ENCODE peak calls at places on chromosomes 6 and 20, in four cellular contexts. Z is ovary, C is mammary epithelial cell, D is pancreas. G is an unnamed sample.

GRCh38 chr6:162907876-162908481 is 180.2 kb downstream of the PACRG start:
- DNase-seq in Z (no peak), C (peak), D (no peak), G (no peak)

GRCh38 chr20:24773751-24774201 is 175.3 kb upstream of the CST7 start:
- DNase-seq in Z (peak), C (peak), D (no peak), G (no peak)

GRCh38 chr6:17096076-17096475 is 5.8 kb upstream of the STMND1 start:
- DNase-seq in Z (no peak), C (no peak), D (peak), G (no peak)

GRCh38 chr6:121235386-121235785 is 98.9 kb downstream of the TBC1D32 start:
- DNase-seq in Z (no peak), C (no peak), D (no peak), G (no peak)

GRCh38 chr20:37681384-37681977 is 12.3 kb upstream of the CTNNBL1 start:
- DNase-seq in Z (no peak), C (no peak), D (no peak), G (no peak)

GRCh38 chr20:14853079-14853478 is 515.7 kb upstream of the FLRT3 start:
- DNase-seq in Z (no peak), C (no peak), D (no peak), G (no peak)

GRCh38 chr20:25233016-25233772 is 14.7 kb upstream of the PYGB start:
- DNase-seq in Z (no peak), C (peak), D (peak), G (peak)

GRCh38 chr6:21451546-21452013 is 142.0 kb upstream of the SOX4 start:
- DNase-seq in Z (no peak), C (no peak), D (no peak), G (no peak)

GRCh38 chr6:166942393-166943168 is 13.8 kb downstream of the RNASET2 start:
- DNase-seq in Z (no peak), C (no peak), D (no peak), G (no peak)

GRCh38 chr20:8749101-8749500 is 319.8 kb upstream of the PLCB4 start:
- DNase-seq in Z (no peak), C (no peak), D (no peak), G (no peak)

GRCh38 chr20:25540273-25540672 is 45.1 kb downstream of the NINL start:
- DNase-seq in Z (no peak), C (peak), D (no peak), G (no peak)

DNA sequence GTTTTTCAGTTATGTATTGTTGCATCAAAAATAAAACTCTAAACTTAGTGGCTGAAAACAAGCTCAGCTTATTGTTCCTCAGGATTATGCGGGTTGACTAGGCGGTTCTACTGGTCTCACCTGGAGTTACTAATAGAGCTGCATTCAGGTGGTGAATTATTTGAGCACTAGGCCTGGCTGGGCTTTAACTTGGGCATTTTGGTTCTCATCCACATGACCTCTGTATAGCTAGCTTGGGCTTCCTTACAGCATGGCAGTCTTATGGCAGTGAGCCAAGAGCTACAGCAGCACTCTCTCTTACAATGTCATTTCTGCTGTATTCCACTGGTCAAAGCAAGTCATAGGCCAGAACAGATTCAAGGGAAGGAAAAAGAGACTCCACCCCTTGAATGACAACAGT is 1.6 kb downstream of the PGBD1 start:
- DNase-seq in Z (no peak), C (no peak), D (no peak), G (no peak)
- H3K27ac ChIP-seq in Z (no peak), C (no peak), D (no peak), G (no peak)

DNA sequence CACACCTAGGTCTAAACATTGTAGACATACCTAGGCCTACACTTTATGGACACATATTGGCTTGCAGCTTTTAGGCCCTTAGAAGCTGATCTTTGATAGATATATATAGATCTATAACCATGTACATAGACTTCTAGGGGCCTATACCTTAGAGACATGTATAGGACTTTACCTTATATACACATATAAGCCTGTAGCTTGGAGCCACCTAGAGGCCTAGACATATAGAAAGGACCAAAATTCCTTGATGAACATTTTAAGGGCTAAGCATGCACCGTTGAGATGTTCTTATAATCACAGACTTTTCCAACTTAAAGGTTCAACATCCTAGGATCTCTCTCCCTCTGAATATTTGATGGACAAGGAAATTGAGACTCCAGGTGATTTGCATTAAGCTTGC is 371.7 kb upstream of the SASH1 start:
- DNase-seq in Z (no peak), C (peak), D (no peak), G (no peak)
- TF ChIP-seq CTCF in Z (no peak), C (peak), D (no peak), G (no peak)

GRCh38 chr20:49481116-49481515 is 1.4 kb downstream of the KCNB1 start:
- DNase-seq in Z (no peak), C (no peak), D (no peak), G (no peak)

GRCh38 chr20:49482173-49482572 is 295 bp downstream of the KCNB1 start:
- DNase-seq in Z (no peak), C (no peak), D (no peak), G (no peak)

GRCh38 chr20:49483706-49484101 is 1.2 kb upstream of the KCNB1 start:
- DNase-seq in Z (no peak), C (no peak), D (no peak), G (no peak)

GRCh38 chr20:49483018-49483705 is 694 bp upstream of the KCNB1 start:
- DNase-seq in Z (no peak), C (no peak), D (no peak), G (no peak)

DNA sequence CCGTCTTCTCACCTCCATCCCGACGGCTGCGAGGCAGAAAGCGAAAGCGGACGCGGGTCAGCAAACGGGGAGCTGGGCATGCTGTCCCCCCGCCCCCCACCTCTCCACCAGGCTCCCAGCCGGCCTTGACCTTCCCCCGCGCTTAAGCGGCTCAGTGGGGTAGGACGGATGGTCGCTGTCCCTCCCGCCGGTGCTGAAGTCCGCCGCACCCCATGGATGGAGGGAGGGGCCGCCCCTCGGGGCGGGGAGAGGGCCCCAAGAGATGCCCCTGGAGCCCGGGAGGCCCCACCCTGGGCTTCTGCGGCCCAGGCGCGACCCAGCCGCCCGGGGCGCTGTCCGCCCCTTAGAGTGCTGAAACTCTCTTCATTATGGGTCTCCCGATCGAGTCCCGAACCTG is at the start of gene KCNB1:
- DNase-seq in Z (peak), C (peak), D (peak), G (no peak)
- H3K4me3 ChIP-seq in Z (peak), C (no peak), D (no peak), G (peak)

GRCh38 chr6:52305385-52305784 is 20.8 kb upstream of the MCM3 start:
- DNase-seq in Z (no peak), C (no peak), D (no peak), G (no peak)
- H3K27ac ChIP-seq in Z (no peak), C (no peak), D (peak), G (peak)

DNA sequence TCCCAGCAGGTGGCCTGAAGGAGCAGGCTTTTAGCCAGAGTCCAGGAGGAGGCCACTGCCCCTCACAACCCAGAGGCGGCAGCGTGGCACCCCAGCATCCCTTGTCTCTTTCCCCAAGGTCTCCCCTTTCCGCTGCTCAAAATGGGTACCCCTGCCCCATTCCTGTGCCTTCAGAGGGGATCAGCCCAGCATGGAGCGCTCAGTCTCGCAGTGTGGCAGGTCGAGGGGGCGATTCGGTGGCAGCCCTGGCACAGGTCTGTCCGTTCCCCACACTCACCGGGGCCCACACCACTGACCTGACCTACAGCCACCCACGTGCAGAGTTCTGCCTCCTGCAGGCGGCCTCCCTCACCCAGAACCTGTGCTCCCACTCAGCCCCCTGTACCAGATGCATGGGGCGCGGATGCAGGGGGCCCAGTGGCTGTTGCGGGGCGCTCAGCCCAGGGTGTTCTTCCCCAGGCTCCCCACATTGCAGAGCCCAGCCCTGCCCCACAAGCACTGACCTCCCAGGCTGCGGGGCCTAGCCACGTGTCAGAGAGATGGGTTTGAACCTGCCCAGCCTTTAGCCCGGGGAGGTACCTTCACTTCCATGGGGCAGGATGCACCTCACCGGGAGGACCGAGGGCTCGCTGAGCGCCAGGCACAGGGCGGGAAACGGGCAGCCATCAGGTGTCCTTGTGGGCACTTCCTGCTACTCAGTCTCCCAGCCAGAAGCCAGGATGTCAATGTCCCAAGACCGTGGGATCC is 41.8 kb downstream of the DSTN start:
- DNase-seq in Z (no peak), C (peak), D (no peak), G (peak)
- TF ChIP-seq CTCF in Z (no peak), C (peak), D (peak), G (no peak)

GRCh38 chr6:137977206-137977605 is 110.1 kb downstream of the TNFAIP3 start:
- DNase-seq in Z (no peak), C (no peak), D (no peak), G (no peak)
- H3K4me3 ChIP-seq in Z (no peak), C (no peak), D (no peak), G (no peak)

GRCh38 chr6:34230653-34231351 is 5.9 kb upstream of the HMGA1 start:
- DNase-seq in Z (peak), C (no peak), D (no peak), G (no peak)

GRCh38 chr6:34229877-34230276 is 6.8 kb upstream of the HMGA1 start:
- DNase-seq in Z (no peak), C (no peak), D (no peak), G (no peak)

GRCh38 chr6:34232901-34233300 is 3.8 kb upstream of the HMGA1 start:
- DNase-seq in Z (peak), C (no peak), D (no peak), G (no peak)

GRCh38 chr6:34233867-34234266 is 2.8 kb upstream of the HMGA1 start:
- DNase-seq in Z (peak), C (no peak), D (no peak), G (no peak)

DNA sequence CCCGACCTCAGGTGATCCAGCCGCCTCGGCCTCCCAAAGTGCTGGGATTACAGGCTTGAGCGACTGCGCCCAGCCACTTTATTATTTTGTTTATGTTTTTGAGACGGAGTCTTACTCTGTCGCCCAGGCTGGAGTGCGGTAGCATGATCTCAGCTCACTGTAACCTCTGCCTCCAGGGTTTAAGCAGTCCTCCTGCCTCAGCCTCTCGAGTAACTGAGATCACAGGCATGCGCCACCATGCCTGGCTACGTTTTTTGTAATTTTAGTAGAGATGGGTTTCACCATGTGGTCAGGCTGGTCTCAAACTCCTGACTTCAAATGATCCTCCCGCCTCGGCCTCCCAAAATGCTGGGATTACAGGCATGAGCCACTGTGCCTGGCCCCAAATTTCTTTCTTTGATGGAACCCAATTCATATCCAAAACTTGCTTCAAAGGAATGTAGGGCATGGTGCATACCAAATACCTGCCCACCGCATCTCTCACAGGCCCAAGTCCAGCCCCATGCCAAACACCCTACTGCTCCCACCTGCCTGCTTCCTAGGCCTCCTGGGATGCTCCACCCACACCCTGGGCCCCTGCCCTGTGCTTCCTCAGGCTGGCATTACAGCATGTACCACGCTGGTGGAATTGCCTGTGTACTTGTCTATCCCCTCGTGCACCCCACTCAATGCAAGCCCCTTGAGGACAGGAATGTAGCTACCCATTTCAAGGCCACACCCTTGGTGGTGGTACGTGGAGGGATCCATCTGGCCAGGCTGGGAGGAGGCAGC is 4.9 kb upstream of the HMGA1 start:
- DNase-seq in Z (no peak), C (no peak), D (no peak), G (no peak)
- H3K27ac ChIP-seq in Z (no peak), C (no peak), D (no peak), G (no peak)

GRCh38 chr6:84691978-84692623 is 72.3 kb downstream of the TBX18 start:
- DNase-seq in Z (no peak), C (no peak), D (no peak), G (no peak)
- TF ChIP-seq CTCF in Z (no peak), C (no peak), D (no peak), G (no peak)

DNA sequence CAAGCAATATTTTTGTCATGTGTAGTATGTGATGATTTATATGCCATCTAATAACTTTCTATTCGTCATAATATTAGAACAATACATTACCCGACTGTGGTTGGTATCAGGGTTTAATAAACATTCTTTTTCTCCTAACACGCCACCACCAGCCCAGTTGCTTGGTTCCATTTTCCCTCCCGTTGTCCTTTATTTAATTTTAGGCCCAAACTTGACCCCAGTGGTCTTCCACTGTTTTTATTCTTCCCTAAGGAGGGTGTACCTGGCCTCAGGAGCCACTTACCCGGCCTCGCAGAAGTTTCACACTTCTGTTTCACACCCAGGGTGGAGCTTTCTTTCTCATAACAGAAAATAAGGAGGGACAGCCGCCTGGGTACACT is 33.1 kb upstream of the PIM1 start:
- DNase-seq in Z (no peak), C (no peak), D (no peak), G (no peak)
- H3K4me3 ChIP-seq in Z (no peak), C (no peak), D (no peak), G (no peak)